ENCODE peak calls at places on chromosomes 6 and 20, in seven cellular contexts. Q is H9, C is RWPE1, L is GM23338, O is NB4, X is mucosa of descending colon, Y is endothelial cell. W is an unnamed sample.

GRCh38 chr6:56944651-56945050 is 10.3 kb upstream of the BEND6 start:
- DNase-seq in Q (no peak), C (no peak), L (no peak), O (no peak), X (no peak), Y (no peak), W (no peak)

GRCh38 chr6:34543421-34543820 is 12.7 kb downstream of the SPDEF start:
- DNase-seq in Q (no peak), C (no peak), L (no peak), O (peak), X (no peak), Y (no peak), W (peak)

GRCh38 chr6:14861491-14861943 is 384.4 kb upstream of the JARID2 start:
- DNase-seq in Q (peak), C (no peak), L (peak), O (peak), X (no peak), Y (no peak), W (no peak)

GRCh38 chr6:117270121-117270959 is 5.0 kb downstream of the VGLL2 start:
- DNase-seq in Q (peak), C (no peak), L (peak), O (no peak), X (peak), Y (peak), W (peak)

GRCh38 chr20:43665466-43666176 is 1.3 kb upstream of the MYBL2 start:
- DNase-seq in Q (no peak), C (no peak), L (no peak), O (no peak), X (no peak), Y (no peak), W (no peak)

GRCh38 chr20:37319120-37319717 is 26.7 kb upstream of the SRC start:
- DNase-seq in Q (no peak), C (no peak), L (peak), O (peak), X (no peak), Y (no peak), W (no peak)

GRCh38 chr6:3228046-3228671 is 706 bp upstream of the TUBB2B start:
- DNase-seq in Q (peak), C (no peak), L (peak), O (no peak), X (no peak), Y (peak), W (no peak)

GRCh38 chr6:71544028-71544427 is 255.4 kb downstream of the OGFRL1 start:
- DNase-seq in Q (no peak), C (no peak), L (peak), O (no peak), X (no peak), Y (no peak), W (peak)

GRCh38 chr6:84773431-84774173 is 9.2 kb upstream of the TBX18 start:
- DNase-seq in Q (peak), C (no peak), L (peak), O (no peak), X (peak), Y (peak), W (peak)

GRCh38 chr6:128414943-128415342 is 105.5 kb downstream of the PTPRK start:
- DNase-seq in Q (no peak), C (no peak), L (no peak), O (no peak), X (no peak), Y (no peak), W (no peak)

GRCh38 chr6:135012764-135013163 is 41.9 kb downstream of the HBS1L start:
- DNase-seq in Q (no peak), C (no peak), L (no peak), O (no peak), X (no peak), Y (no peak), W (peak)

GRCh38 chr6:90610291-90610670 is 23.4 kb upstream of the MAP3K7 start:
- DNase-seq in Q (no peak), C (no peak), L (peak), O (no peak), X (no peak), Y (peak), W (no peak)

GRCh38 chr6:21045135-21045616 is 510.9 kb downstream of the CDKAL1 start:
- DNase-seq in Q (no peak), C (no peak), L (no peak), O (no peak), X (no peak), Y (no peak), W (no peak)

GRCh38 chr6:116364361-116364760 is 6.4 kb upstream of the DSE start:
- DNase-seq in Q (no peak), C (no peak), L (no peak), O (no peak), X (no peak), Y (no peak), W (no peak)

GRCh38 chr6:31462964-31463940 is 34.7 kb upstream of the MICB start:
- DNase-seq in Q (peak), C (peak), L (peak), O (no peak), X (peak), Y (peak), W (peak)

GRCh38 chr6:80638222-80639055 is 532.0 kb downstream of the BCKDHB start:
- DNase-seq in Q (peak), C (peak), L (peak), O (peak), X (no peak), Y (no peak), W (peak)

GRCh38 chr20:25248501-25249172 is 752 bp downstream of the PYGB start:
- DNase-seq in Q (peak), C (peak), L (peak), O (peak), X (peak), Y (peak), W (peak)

GRCh38 chr6:1819007-1819406 is 209.3 kb downstream of the FOXC1 start:
- DNase-seq in Q (no peak), C (no peak), L (no peak), O (no peak), X (no peak), Y (no peak), W (no peak)

GRCh38 chr6:75114795-75115194 is 91.1 kb downstream of the COL12A1 start:
- DNase-seq in Q (no peak), C (no peak), L (no peak), O (no peak), X (no peak), Y (no peak), W (no peak)

GRCh38 chr20:58714340-58714922 is 21.8 kb downstream of the NPEPL1 start:
- DNase-seq in Q (peak), C (no peak), L (no peak), O (peak), X (peak), Y (peak), W (no peak)

GRCh38 chr6:1312193-1312443 is 220 bp downstream of the FOXQ1 start:
- DNase-seq in Q (no peak), C (no peak), L (no peak), O (no peak), X (no peak), Y (no peak), W (no peak)

GRCh38 chr20:10877345-10877744 is 203.5 kb upstream of the JAG1 start:
- DNase-seq in Q (no peak), C (no peak), L (no peak), O (no peak), X (no peak), Y (no peak), W (peak)

GRCh38 chr6:107132330-107132954 is 17.1 kb upstream of the BEND3 start:
- DNase-seq in Q (no peak), C (peak), L (peak), O (peak), X (no peak), Y (peak), W (no peak)
- TF ChIP-seq CTCF in Q (peak), C (peak), L (peak), O (peak), X (no peak), Y (peak), W (peak)

GRCh38 chr6:42095776-42096541 is 45.6 kb downstream of the TAF8 start:
- DNase-seq in Q (peak), C (no peak), L (peak), O (no peak), X (no peak), Y (peak), W (no peak)
- TF ChIP-seq CTCF in Q (peak), C (no peak), L (peak), O (peak), X (no peak), Y (no peak), W (no peak)

DNA sequence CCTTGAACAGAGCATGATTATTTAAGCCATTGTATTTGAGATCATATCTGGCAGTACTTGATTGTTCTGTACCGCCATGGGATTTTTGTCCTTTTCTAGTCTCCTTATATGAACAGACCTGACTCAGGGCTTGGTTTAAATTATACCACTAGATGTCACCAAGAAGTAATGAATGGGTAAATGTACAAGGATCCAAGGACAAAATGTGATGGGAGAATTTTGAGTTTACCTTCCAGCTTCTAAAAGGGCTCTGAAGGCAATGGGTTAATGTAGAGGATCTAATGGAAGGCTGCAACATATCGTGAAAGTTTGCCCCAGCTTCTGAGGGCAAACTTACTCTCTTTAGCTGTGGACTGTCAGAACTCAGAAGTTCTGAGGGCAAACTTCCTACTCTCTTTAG is 12.0 kb downstream of the RNF8 start:
- DNase-seq in Q (no peak), C (peak), L (peak), O (peak), X (no peak), Y (no peak), W (peak)
- TF ChIP-seq CTCF in Q (no peak), C (peak), L (peak), O (no peak), X (no peak), Y (no peak), W (peak)

GRCh38 chr6:107345398-107345797 is 114.0 kb downstream of the PDSS2 start:
- DNase-seq in Q (no peak), C (no peak), L (no peak), O (peak), X (no peak), Y (no peak), W (no peak)
- TF ChIP-seq CTCF in Q (no peak), C (no peak), L (no peak), O (no peak), X (no peak), Y (no peak), W (no peak)

DNA sequence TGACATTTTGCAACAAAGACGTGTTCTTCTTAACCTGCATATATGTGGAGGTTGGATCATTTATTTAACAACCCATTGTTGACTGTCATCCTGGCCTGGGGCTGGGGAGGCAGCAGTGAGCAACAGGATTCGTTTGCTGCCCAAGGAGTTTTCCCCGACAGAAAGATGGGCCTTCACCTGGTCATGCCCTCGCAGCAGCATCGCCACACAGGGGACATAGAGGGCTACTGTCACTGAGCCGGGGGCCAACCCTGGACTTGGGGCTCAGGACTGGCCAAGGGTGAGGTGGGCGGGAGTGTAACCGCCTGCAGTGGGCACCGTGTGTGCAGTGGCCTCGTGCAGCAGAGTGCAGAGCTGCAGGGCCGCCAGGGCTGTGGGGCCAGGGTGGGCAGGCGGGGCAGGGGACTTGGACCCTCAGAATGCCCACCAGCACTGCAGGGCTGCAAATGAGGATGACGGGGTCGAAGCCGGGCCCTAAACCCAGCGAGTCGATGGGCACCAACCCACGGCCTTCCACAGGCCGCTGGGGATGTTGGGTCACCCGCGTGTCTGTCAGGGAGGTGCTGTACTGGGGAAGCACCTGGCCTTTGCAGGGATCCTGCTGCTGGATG is 11.8 kb downstream of the DUSP22 start:
- DNase-seq in Q (peak), C (no peak), L (peak), O (no peak), X (no peak), Y (no peak), W (no peak)
- TF ChIP-seq CTCF in Q (peak), C (no peak), L (peak), O (peak), X (no peak), Y (no peak), W (no peak)

GRCh38 chr6:28771401-28772267 is 152.2 kb downstream of the TRIM27 start:
- DNase-seq in Q (peak), C (no peak), L (peak), O (peak), X (no peak), Y (peak), W (no peak)
- TF ChIP-seq CTCF in Q (peak), C (no peak), L (peak), O (peak), X (no peak), Y (peak), W (no peak)

DNA sequence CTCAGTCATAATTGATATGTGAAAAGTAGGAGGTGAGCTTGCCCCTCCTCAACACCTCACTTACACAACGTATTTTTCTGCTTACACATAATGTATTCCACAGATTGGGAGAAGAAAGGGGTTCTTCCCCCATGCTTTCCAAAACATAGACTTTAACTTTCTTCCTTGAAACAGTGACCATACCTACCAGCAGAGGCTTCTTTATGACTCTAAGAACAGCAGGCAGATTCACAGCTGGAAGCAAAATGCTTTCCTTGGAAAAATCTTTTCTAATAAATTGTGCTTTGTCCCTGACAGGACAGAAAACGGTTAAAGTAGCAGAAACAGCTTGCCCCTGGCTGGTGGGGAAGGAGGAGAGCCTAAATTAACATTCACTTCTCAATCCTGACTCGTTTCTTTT is 629.1 kb upstream of the IMPG1 start:
- DNase-seq in Q (no peak), C (no peak), L (no peak), O (no peak), X (no peak), Y (no peak), W (no peak)
- TF ChIP-seq CTCF in Q (no peak), C (no peak), L (no peak), O (no peak), X (no peak), Y (no peak), W (no peak)

DNA sequence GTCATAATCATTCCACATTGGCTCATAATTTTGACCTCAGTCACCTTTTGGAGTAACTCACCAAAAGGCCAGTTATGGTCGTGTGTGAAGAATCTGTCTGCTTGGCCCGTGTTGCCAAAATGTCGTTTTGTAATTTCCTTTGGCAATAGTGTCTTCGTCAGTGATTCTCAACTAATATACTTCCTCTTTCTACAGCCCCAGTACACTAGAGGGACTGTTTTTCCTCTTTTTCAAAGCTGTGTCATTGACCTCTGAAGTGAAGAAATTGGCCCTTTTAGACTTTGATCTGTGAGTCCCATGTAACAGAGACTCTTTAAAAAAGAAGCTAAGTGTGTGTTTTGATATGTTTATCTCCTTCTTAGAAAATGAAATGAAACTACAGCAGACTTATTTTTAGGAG is 5.2 kb downstream of the FOXO3 start:
- DNase-seq in Q (no peak), C (no peak), L (no peak), O (peak), X (no peak), Y (no peak), W (peak)
- TF ChIP-seq CTCF in Q (no peak), C (no peak), L (no peak), O (no peak), X (peak), Y (no peak), W (no peak)

GRCh38 chr6:78615430-78615904 is 251.9 kb upstream of the IRAK1BP1 start:
- DNase-seq in Q (no peak), C (no peak), L (no peak), O (no peak), X (no peak), Y (no peak), W (no peak)
- TF ChIP-seq CTCF in Q (no peak), C (no peak), L (no peak), O (no peak), X (no peak), Y (no peak), W (no peak)

W was measured in foreskin fibroblast.